ENCODE peak calls at places on chromosomes 4 and X, in nine cellular contexts. V is kidney; F is mesothelial cell of epicardium; N is CD8-positive, alpha-beta memory T cell; X is GM04504; L is PC-3; K is NCI-H2081; P is left colon; J is LHCN-M2. S is an unnamed sample.
A peak's percentile ranks its signal among the peaks of the same experiment; 100 is the strongest.

GRCh38 chr4:124846306-124846705 is 133.8 kb upstream of the ANKRD50 start:
- DNase-seq in L (peak; percentile 56), F (no peak), V (no peak), J (no peak), K (no peak), X (no peak), N (no peak), P (no peak), S (no peak)

GRCh38 chr4:159206427-159206871 is 103.6 kb downstream of the RAPGEF2 start:
- DNase-seq in V (no peak), X (no peak), J (no peak), P (no peak), L (peak; percentile 35), N (no peak), F (no peak), K (no peak), S (no peak)

GRCh38 chr4:17111959-17112659 is 213.7 kb upstream of the LDB2 start:
- DNase-seq in P (no peak), X (no peak), V (no peak), L (no peak), K (no peak), J (no peak), F (no peak), N (no peak), S (no peak)

GRCh38 chr4:77820836-77821561 is 1.8 kb upstream of the CNOT6L start:
- DNase-seq in F (no peak), X (no peak), V (no peak), N (no peak), P (peak; percentile 14), L (no peak), K (no peak), J (peak; percentile 25), S (no peak)

GRCh38 chr4:41692717-41693345 is 55.7 kb downstream of the PHOX2B start:
- DNase-seq in L (peak; percentile 56), V (no peak), J (peak; percentile 42), K (peak; percentile 67), N (no peak), P (peak; percentile 44), F (peak; percentile 27), X (no peak), S (peak; percentile 59)

GRCh38 chrX:49230500-49231232 is 2.5 kb downstream of the CACNA1F start:
- DNase-seq in V (peak; percentile 91), L (no peak), F (no peak), J (no peak), P (peak; percentile 88), N (peak; percentile 28), K (no peak), X (no peak), S (no peak)

GRCh38 chr4:127642169-127642568 is 9.4 kb downstream of the INTU start:
- DNase-seq in P (no peak), N (no peak), V (no peak), J (peak; percentile 50), L (no peak), F (no peak), X (no peak), K (no peak), S (no peak)

GRCh38 chrX:23503835-23504539 is 163.3 kb upstream of the PRDX4 start:
- DNase-seq in V (peak; percentile 87), X (peak; percentile 17), F (no peak), L (peak; percentile 96), P (peak; percentile 69), K (peak; percentile 79), J (peak; percentile 98), N (no peak), S (peak; percentile 85)

GRCh38 chrX:134603806-134604700 is 54.2 kb downstream of the PLAC1 start:
- DNase-seq in K (no peak), L (peak; percentile 85), P (no peak), X (peak; percentile 96), V (no peak), N (no peak), J (peak; percentile 84), F (no peak), S (no peak)

GRCh38 chr4:123405212-123405856 is 8.7 kb downstream of the SPRY1 start:
- DNase-seq in J (no peak), P (no peak), X (no peak), V (no peak), L (no peak), N (no peak), F (no peak), K (no peak), S (no peak)

GRCh38 chrX:124018031-124018430 is 56.5 kb downstream of the STAG2 start:
- DNase-seq in L (peak; percentile 31), F (no peak), J (no peak), V (no peak), N (no peak), P (no peak), X (no peak), K (no peak), S (no peak)

GRCh38 chr4:139550724-139551429 is 5.1 kb downstream of the SETD7 start:
- DNase-seq in J (no peak), L (no peak), P (no peak), F (no peak), N (no peak), K (no peak), X (no peak), V (no peak), S (no peak)

GRCh38 chrX:24672701-24673190 is 21.0 kb upstream of the POLA1 start:
- DNase-seq in P (no peak), X (no peak), V (no peak), N (no peak), K (no peak), L (no peak), J (no peak), F (no peak), S (no peak)

GRCh38 chrX:72169008-72169728 is 12.4 kb upstream of the PIN4 start:
- DNase-seq in K (no peak), F (no peak), P (no peak), L (no peak), V (no peak), J (no peak), X (no peak), N (no peak), S (no peak)

GRCh38 chrX:103099706-103100105 is 6.8 kb upstream of the NXF3 start:
- DNase-seq in N (no peak), L (no peak), P (no peak), X (no peak), V (no peak), K (no peak), F (no peak), J (no peak), S (no peak)

GRCh38 chr4:169203891-169204290 is 66.9 kb downstream of the SH3RF1 start:
- DNase-seq in V (no peak), J (no peak), P (no peak), K (no peak), N (no peak), L (no peak), X (no peak), F (no peak), S (no peak)

GRCh38 chrX:125646195-125646594 is 326.5 kb downstream of the TEX13C start:
- DNase-seq in X (no peak), K (no peak), N (no peak), V (no peak), J (no peak), P (no peak), L (peak; percentile 1), F (no peak), S (no peak)

GRCh38 chrX:136112286-136112685 is 35.0 kb upstream of the FHL1 start:
- DNase-seq in L (no peak), J (no peak), F (no peak), K (no peak), V (no peak), X (no peak), P (no peak), N (no peak), S (no peak)

GRCh38 chrX:154775611-154776349 is 13.1 kb downstream of the DKC1 start:
- DNase-seq in N (no peak), X (no peak), K (no peak), V (peak; percentile 74), P (no peak), L (peak; percentile 13), F (no peak), J (peak; percentile 36), S (no peak)

GRCh38 chr4:74682567-74683359 is 111.6 kb downstream of the BTC start:
- DNase-seq in V (no peak), F (no peak), N (no peak), L (peak; percentile 92), X (peak; percentile 72), P (no peak), J (peak; percentile 97), K (no peak), S (no peak)

GRCh38 chr4:81960968-81961367 is 412.8 kb downstream of the HNRNPD start:
- DNase-seq in X (no peak), K (no peak), P (no peak), L (no peak), N (no peak), V (no peak), J (no peak), F (no peak), S (no peak)

GRCh38 chrX:139967300-139967699 is 2.0 kb upstream of the CXorf66 start:
- DNase-seq in J (peak; percentile 5), N (no peak), P (no peak), L (peak; percentile 35), V (no peak), F (no peak), K (no peak), X (no peak), S (no peak)

GRCh38 chr4:2931765-2932560 is 31.2 kb downstream of the NOP14 start:
- DNase-seq in V (peak; percentile 90), J (no peak), P (peak; percentile 59), N (peak; percentile 57), L (no peak), F (peak; percentile 17), K (no peak), X (no peak), S (no peak)

GRCh38 chrX:117707948-117708743 is 408.5 kb downstream of the KLHL13 start:
- DNase-seq in N (no peak), K (no peak), P (no peak), V (no peak), X (no peak), J (no peak), L (no peak), F (no peak), S (no peak)

GRCh38 chr4:125368684-125369083 is 53.9 kb downstream of the FAT4 start:
- DNase-seq in F (no peak), P (no peak), L (peak; percentile 66), N (no peak), K (no peak), V (no peak), J (peak; percentile 77), X (peak; percentile 18), S (no peak)

GRCh38 chrX:106874075-106874474 is 29.1 kb downstream of the RIPPLY1 start:
- DNase-seq in L (peak; percentile 70), N (no peak), J (peak; percentile 13), K (peak; percentile 33), P (no peak), V (no peak), X (no peak), F (no peak), S (no peak)

GRCh38 chrX:140141444-140142029 is 176.2 kb upstream of the CXorf66 start:
- DNase-seq in L (peak; percentile 54), N (no peak), F (no peak), K (peak; percentile 7), V (no peak), J (peak; percentile 16), X (no peak), P (peak; percentile 9), S (no peak)

GRCh38 chr4:126372634-126373033 is 1057.9 kb downstream of the FAT4 start:
- DNase-seq in V (no peak), P (no peak), X (no peak), F (no peak), K (no peak), N (no peak), J (no peak), L (no peak), S (no peak)

GRCh38 chr4:8290701-8290970 is 21.1 kb downstream of the HTRA3 start:
- DNase-seq in J (no peak), V (peak; percentile 15), X (no peak), K (no peak), P (no peak), F (no peak), L (no peak), N (no peak), S (no peak)

GRCh38 chrX:106263817-106264216 is 95.7 kb downstream of the PWWP3B start:
- DNase-seq in F (no peak), N (no peak), J (peak; percentile 68), L (peak; percentile 69), V (no peak), P (no peak), X (no peak), K (no peak), S (no peak)

GRCh38 chr4:128355301-128355700 is 67.7 kb upstream of the PGRMC2 start:
- DNase-seq in P (peak; percentile 22), J (no peak), K (no peak), N (no peak), X (no peak), V (no peak), F (no peak), L (no peak), S (no peak)

S was measured in COR-L47.